ENCODE peak calls at places on chromosomes 7 and 10, in eight cellular contexts. Q, D, R, G, I, S, O and B are unnamed samples.

GRCh38 chr10:101226506-101226887 is 2.8 kb downstream of the LBX1 start:
- DNase-seq in Q (no peak), D (no peak), R (no peak), G (no peak), I (no peak), S (no peak), O (no peak), B (no peak)

GRCh38 chr10:2772791-2773644 is 294.3 kb upstream of the PFKP start:
- DNase-seq in Q (peak; percentile 80), D (no peak), R (peak; percentile 87), G (no peak), I (no peak), S (no peak), O (no peak), B (no peak)

GRCh38 chr10:116777006-116777405 is 34.6 kb upstream of the HSPA12A start:
- DNase-seq in Q (no peak), D (no peak), R (no peak), G (no peak), I (no peak), S (no peak), O (no peak), B (no peak)

GRCh38 chr10:528173-529165 is 161.0 kb downstream of the DIP2C start:
- DNase-seq in Q (no peak), D (no peak), R (no peak), G (no peak), I (no peak), S (no peak), O (no peak), B (no peak)

GRCh38 chr10:122567056-122567660 is 6.6 kb downstream of the DMBT1 start:
- DNase-seq in Q (peak; percentile 5), D (no peak), R (no peak), G (no peak), I (peak; percentile 27), S (no peak), O (no peak), B (no peak)

GRCh38 chr10:93741367-93741766 is 16.4 kb upstream of the LGI1 start:
- DNase-seq in Q (no peak), D (no peak), R (no peak), G (no peak), I (no peak), S (no peak), O (no peak), B (no peak)

GRCh38 chr10:121436630-121437311 is 161.5 kb downstream of the FGFR2 start:
- DNase-seq in Q (no peak), D (no peak), R (no peak), G (no peak), I (no peak), S (no peak), O (no peak), B (peak; percentile 28)

GRCh38 chr10:62459072-62459471 is 84.9 kb downstream of the ZNF365 start:
- DNase-seq in Q (no peak), D (no peak), R (no peak), G (no peak), I (peak; percentile 89), S (no peak), O (no peak), B (no peak)

GRCh38 chr10:109957092-109957797 is 33.9 kb upstream of the XPNPEP1 start:
- DNase-seq in Q (no peak), D (peak; percentile 92), R (peak; percentile 58), G (no peak), I (no peak), S (no peak), O (no peak), B (no peak)

GRCh38 chr7:155051355-155051754 is 18.8 kb upstream of the HTR5A start:
- DNase-seq in Q (no peak), D (no peak), R (no peak), G (no peak), I (no peak), S (no peak), O (no peak), B (no peak)

GRCh38 chr10:1938317-1938716 is 201.0 kb upstream of the ADARB2 start:
- DNase-seq in Q (no peak), D (no peak), R (no peak), G (peak; percentile 21), I (no peak), S (peak; percentile 83), O (no peak), B (no peak)

GRCh38 chr10:91381562-91381923 is 28.6 kb upstream of the HECTD2 start:
- DNase-seq in Q (no peak), D (no peak), R (no peak), G (no peak), I (no peak), S (no peak), O (no peak), B (no peak)

GRCh38 chr7:101240226-101241014 is 2.8 kb upstream of the CLDN15 start:
- DNase-seq in Q (no peak), D (no peak), R (no peak), G (no peak), I (peak; percentile 68), S (no peak), O (no peak), B (no peak)